ENCODE peak calls at places on chromosomes 2 and 18, in seven cellular contexts. Y is fibroblast of pulmonary artery, V is adipocyte, I is GM23248, U is PC-3, B is astrocyte of the spinal cord, S is uterus. Q is an unnamed sample.

GRCh38 chr2:55112229-55113016 is 62.2 kb upstream of the RTN4 start:
- DNase-seq in Y (peak), V (peak), I (peak), U (no peak), B (peak), S (peak), Q (peak)

GRCh38 chr2:71827146-71827874 is 320.4 kb downstream of the CYP26B1 start:
- DNase-seq in Y (no peak), V (no peak), I (no peak), U (no peak), B (no peak), S (no peak), Q (no peak)

GRCh38 chr2:111632661-111633060 is 251.3 kb downstream of the ANAPC1 start:
- DNase-seq in Y (peak), V (no peak), I (no peak), U (no peak), B (no peak), S (no peak), Q (no peak)

GRCh38 chr2:38444247-38444646 is 67.2 kb upstream of the ATL2 start:
- DNase-seq in Y (no peak), V (no peak), I (peak), U (peak), B (peak), S (no peak), Q (peak)

GRCh38 chr18:45874501-45875184 is 49.2 kb downstream of the SIGLEC15 start:
- DNase-seq in Y (no peak), V (no peak), I (peak), U (no peak), B (no peak), S (no peak), Q (peak)

GRCh38 chr2:109473006-109473380 is 140.8 kb downstream of the SEPTIN10 start:
- DNase-seq in Y (no peak), V (no peak), I (no peak), U (no peak), B (no peak), S (no peak), Q (no peak)

GRCh38 chr2:201358684-201359083 is 1.5 kb upstream of the FLACC1 start:
- DNase-seq in Y (peak), V (peak), I (peak), U (peak), B (peak), S (no peak), Q (peak)

GRCh38 chr2:102005989-102006885 is 14.5 kb downstream of the IL1R2 start:
- DNase-seq in Y (peak), V (peak), I (peak), U (peak), B (peak), S (peak), Q (peak)

GRCh38 chr2:101152195-101153076 is 1.3 kb upstream of the TBC1D8 start:
- DNase-seq in Y (peak), V (peak), I (peak), U (peak), B (peak), S (peak), Q (peak)

GRCh38 chr2:23322813-23323212 is 62.2 kb upstream of the KLHL29 start:
- DNase-seq in Y (peak), V (no peak), I (no peak), U (no peak), B (no peak), S (peak), Q (no peak)

GRCh38 chr18:8745355-8746014 is 40.1 kb downstream of the MTCL1 start:
- DNase-seq in Y (no peak), V (no peak), I (peak), U (no peak), B (no peak), S (no peak), Q (peak)

GRCh38 chr2:119487434-119488244 is 36.6 kb downstream of the SCTR start:
- DNase-seq in Y (no peak), V (no peak), I (no peak), U (no peak), B (no peak), S (no peak), Q (no peak)
- H3K4me3 ChIP-seq in Y (no peak), V (no peak), I (no peak), U (no peak), B (no peak), S (no peak), Q (no peak)

DNA sequence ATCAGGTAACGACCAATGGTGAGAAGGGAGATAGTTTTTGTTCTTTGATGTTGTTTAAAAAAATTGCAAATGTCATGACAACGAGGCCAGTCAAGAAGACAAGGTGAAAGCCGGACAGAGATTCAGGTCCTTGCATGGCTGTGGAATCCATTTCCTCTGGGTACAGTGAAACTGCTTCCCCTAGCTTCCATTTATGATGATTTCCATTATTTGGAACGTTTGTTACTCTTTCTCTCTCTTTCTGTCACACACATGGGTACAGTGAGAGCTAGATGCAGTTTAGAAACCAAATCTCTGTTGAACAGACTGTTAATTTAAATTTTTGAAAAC is 57.4 kb upstream of the MSH2 start:
- DNase-seq in Y (no peak), V (no peak), I (no peak), U (no peak), B (no peak), S (no peak), Q (no peak)
- H3K4me3 ChIP-seq in Y (peak), V (no peak), I (no peak), U (peak), B (peak), S (no peak), Q (no peak)

GRCh38 chr18:76621782-76622495 is 126.9 kb upstream of the ZNF516 start:
- DNase-seq in Y (peak), V (peak), I (peak), U (no peak), B (peak), S (no peak), Q (peak)
- H3K4me3 ChIP-seq in Y (peak), V (peak), I (peak), U (no peak), B (no peak), S (no peak), Q (no peak)

GRCh38 chr18:13067966-13068365 is 76.8 kb downstream of the CEP192 start:
- DNase-seq in Y (no peak), V (no peak), I (no peak), U (no peak), B (no peak), S (no peak), Q (no peak)
- H3K4me3 ChIP-seq in Y (no peak), V (no peak), I (no peak), U (no peak), B (no peak), S (no peak), Q (no peak)

DNA sequence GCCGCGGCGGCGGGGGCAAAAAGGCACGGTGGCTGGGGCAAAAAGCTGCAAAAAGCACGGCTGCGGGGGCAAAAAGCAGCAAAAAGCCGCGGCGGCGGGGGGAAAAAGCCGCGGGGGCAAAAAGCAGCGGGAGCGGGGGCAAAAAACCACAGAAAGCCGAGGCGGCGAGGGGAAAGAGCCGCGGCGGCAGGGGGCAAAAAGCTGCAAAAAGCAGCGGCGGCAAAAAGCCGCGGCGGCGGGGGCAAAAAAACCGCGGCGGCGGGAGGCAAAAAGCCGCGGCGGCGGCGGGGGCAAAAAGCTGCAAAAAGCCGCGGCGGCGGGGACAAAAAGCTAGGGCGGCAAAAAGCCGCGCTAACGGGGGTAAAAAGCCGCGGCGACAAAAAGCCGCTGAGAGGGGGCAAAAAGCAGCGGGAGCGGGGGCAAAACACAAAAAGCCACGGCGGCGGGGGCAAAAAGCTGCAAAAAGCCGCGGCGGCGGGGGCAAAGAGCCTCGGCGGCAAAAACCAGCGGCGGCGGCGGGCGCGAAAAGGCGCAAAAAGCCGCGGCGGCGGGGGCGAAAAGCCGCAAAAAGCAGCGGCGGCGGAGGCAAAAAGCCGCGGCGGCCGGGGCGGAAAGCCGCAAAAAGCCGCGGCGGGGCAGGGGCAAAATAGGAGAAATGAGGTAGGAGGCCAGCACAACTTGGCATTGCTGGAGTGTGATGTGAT is 123.4 kb downstream of the ANKRD30BL start:
- DNase-seq in Y (no peak), V (peak), I (peak), U (no peak), B (no peak), S (no peak), Q (no peak)
- H3K4me3 ChIP-seq in Y (peak), V (peak), I (peak), U (peak), B (peak), S (peak), Q (peak)

GRCh38 chr2:217854684-217855083 is 148.1 kb downstream of the TNS1 start:
- DNase-seq in Y (no peak), V (no peak), I (no peak), U (no peak), B (no peak), S (no peak), Q (no peak)

GRCh38 chr2:217857624-217858506 is 144.9 kb downstream of the TNS1 start:
- DNase-seq in Y (no peak), V (no peak), I (no peak), U (no peak), B (no peak), S (no peak), Q (no peak)

GRCh38 chr2:217856159-217856558 is 146.6 kb downstream of the TNS1 start:
- DNase-seq in Y (no peak), V (no peak), I (no peak), U (no peak), B (no peak), S (no peak), Q (no peak)

GRCh38 chr2:217858519-217859466 is 144.0 kb downstream of the TNS1 start:
- DNase-seq in Y (peak), V (peak), I (peak), U (no peak), B (peak), S (peak), Q (peak)

GRCh38 chr2:217856871-217857270 is 145.9 kb downstream of the TNS1 start:
- DNase-seq in Y (no peak), V (no peak), I (no peak), U (no peak), B (no peak), S (no peak), Q (no peak)
- H3K4me3 ChIP-seq in Y (no peak), V (no peak), I (no peak), U (no peak), B (no peak), S (no peak), Q (no peak)

Q was measured in AG10803.